ENCODE peak calls at places on chromosomes 1 and 21, in four cellular contexts. One of them, this sample, is unnamed. For H3K4me1, the result is how much of the 10 kb centered on the place peaks cover.

GRCh38 chr21:39362733-39363132 is 13.8 kb upstream of the HMGN1 start:
- DNase-seq in GM12878: no peak
- DNase-seq in HepG2: no peak
- DNase-seq in H1: no peak
- DNase-seq in this sample: no peak

GRCh38 chr21:40356644-40357043 is 489.4 kb downstream of the PCP4 start:
- DNase-seq in H1: no peak
- DNase-seq in GM12878: no peak
- DNase-seq in HepG2: no peak
- DNase-seq in this sample: no peak

GRCh38 chr1:206066479-206067171 is 13.7 kb downstream of the RHEX start:
- DNase-seq in HepG2: no peak
- DNase-seq in H1: no peak
- DNase-seq in GM12878: no peak
- DNase-seq in this sample: no peak

GRCh38 chr1:11653616-11654570 is at the start of gene FBXO2:
- DNase-seq in GM12878: no peak
- DNase-seq in H1: no peak
- DNase-seq in HepG2: no peak
- DNase-seq in this sample: peak

GRCh38 chr1:27957655-27958054 is 2.1 kb upstream of the XKR8 start:
- DNase-seq in HepG2: no peak
- DNase-seq in H1: no peak
- DNase-seq in GM12878: no peak
- DNase-seq in this sample: no peak

GRCh38 chr1:61253912-61254628 is 171.7 kb downstream of the NFIA start:
- DNase-seq in GM12878: no peak
- DNase-seq in HepG2: no peak
- DNase-seq in H1: no peak
- DNase-seq in this sample: no peak

GRCh38 chr1:15153184-15153841 is at the start of gene TMEM51:
- DNase-seq in HepG2: peak
- DNase-seq in H1: peak
- DNase-seq in GM12878: no peak
- DNase-seq in this sample: peak

GRCh38 chr1:237713886-237714285 is 176.8 kb downstream of the ZP4 start:
- DNase-seq in H1: no peak
- DNase-seq in GM12878: no peak
- DNase-seq in HepG2: no peak
- DNase-seq in this sample: no peak

GRCh38 chr1:56216173-56216572 is 363.2 kb downstream of the PLPP3 start:
- DNase-seq in H1: no peak
- DNase-seq in HepG2: no peak
- DNase-seq in GM12878: no peak
- DNase-seq in this sample: no peak

GRCh38 chr1:95179205-95180001 is 54.6 kb upstream of the RWDD3 start:
- DNase-seq in HepG2: no peak
- DNase-seq in GM12878: no peak
- DNase-seq in H1: no peak
- DNase-seq in this sample: peak

DNA sequence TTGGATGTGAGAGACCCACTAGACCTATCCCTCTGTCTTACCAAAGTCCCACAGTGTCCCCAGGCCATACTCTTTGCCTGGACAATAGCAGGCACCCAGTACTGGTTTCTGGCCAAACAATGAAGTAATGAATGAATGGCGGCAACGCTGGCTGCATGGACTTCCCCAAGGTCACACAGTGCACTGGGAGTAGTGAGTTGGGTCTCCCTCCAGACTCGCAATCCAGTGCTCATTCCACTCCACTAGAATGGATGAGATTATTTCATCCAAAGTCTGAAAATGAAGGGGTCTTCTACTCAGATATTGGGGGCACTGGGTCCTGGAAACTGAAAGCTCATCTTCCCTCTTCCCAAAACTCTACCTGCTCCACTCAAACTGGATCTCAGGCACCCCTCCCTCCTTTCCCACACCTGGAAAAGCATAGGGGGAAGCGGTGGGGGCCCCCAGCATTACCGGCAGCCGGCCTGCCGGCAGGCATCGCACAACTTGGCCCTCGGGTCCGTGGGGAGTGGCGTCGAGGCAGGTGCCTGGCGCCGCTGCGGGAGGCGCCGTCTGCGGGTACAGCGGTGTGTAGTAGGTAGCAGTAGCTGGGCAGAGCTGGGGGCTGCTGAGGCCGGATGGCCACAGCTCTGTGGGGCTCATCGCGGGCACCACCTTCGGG is 814 bp downstream of the E2F2 start:
- DNase-seq in GM12878: no peak
- DNase-seq in H1: no peak
- DNase-seq in HepG2: no peak
- DNase-seq in this sample: no peak
- TF ChIP-seq TCF12 in GM12878: no peak
- TF ChIP-seq TCF12 in H1: no peak
- TF ChIP-seq TCF12 in HepG2: no peak
- TF ChIP-seq TCF12 in this sample: no peak

GRCh38 chr21:32976791-32977190 is 48.9 kb upstream of the OLIG2 start:
- DNase-seq in GM12878: no peak
- DNase-seq in HepG2: no peak
- DNase-seq in H1: no peak
- DNase-seq in this sample: no peak
- H3K4me1 ChIP-seq in GM12878: under half
- H3K4me1 ChIP-seq in HepG2: under half
- H3K4me1 ChIP-seq in H1: under half
- H3K4me1 ChIP-seq in this sample: under half

GRCh38 chr1:229689915-229690314 is 63.9 kb downstream of the URB2 start:
- DNase-seq in H1: no peak
- DNase-seq in GM12878: no peak
- DNase-seq in HepG2: no peak
- DNase-seq in this sample: no peak

GRCh38 chr1:229693124-229693523 is 67.1 kb downstream of the URB2 start:
- DNase-seq in GM12878: no peak
- DNase-seq in HepG2: no peak
- DNase-seq in H1: no peak
- DNase-seq in this sample: no peak

GRCh38 chr1:229691362-229691761 is 65.3 kb downstream of the URB2 start:
- DNase-seq in HepG2: no peak
- DNase-seq in H1: no peak
- DNase-seq in GM12878: no peak
- DNase-seq in this sample: no peak

GRCh38 chr1:229689273-229689672 is 63.2 kb downstream of the URB2 start:
- DNase-seq in H1: no peak
- DNase-seq in GM12878: no peak
- DNase-seq in HepG2: no peak
- DNase-seq in this sample: no peak

DNA sequence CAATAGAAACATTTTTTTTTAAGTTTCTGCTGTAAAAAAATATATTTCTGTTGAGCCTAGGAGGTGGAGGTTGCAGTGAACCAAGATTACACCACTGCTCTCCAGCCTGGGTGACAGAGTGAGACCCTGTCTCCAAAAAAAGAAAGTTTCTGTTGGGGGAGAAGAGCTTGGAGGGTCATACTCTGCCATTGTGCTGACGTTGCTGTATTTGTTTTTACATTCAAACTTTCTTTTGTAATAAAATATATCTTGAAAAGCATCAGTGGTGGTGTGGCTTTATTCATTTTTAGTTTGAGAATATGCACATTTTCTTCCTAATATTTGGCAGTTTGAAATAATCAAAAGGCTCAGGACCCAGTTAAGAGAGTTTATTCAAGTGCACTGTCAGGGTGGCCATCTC is 64.6 kb downstream of the URB2 start:
- DNase-seq in H1: no peak
- DNase-seq in GM12878: no peak
- DNase-seq in HepG2: no peak
- DNase-seq in this sample: no peak
- TF ChIP-seq TCF12 in H1: no peak
- TF ChIP-seq TCF12 in GM12878: no peak
- TF ChIP-seq TCF12 in HepG2: no peak
- TF ChIP-seq TCF12 in this sample: no peak

GRCh38 chr1:65165269-65166002 is 17.4 kb downstream of the AK4 start:
- DNase-seq in HepG2: no peak
- DNase-seq in H1: no peak
- DNase-seq in GM12878: peak
- DNase-seq in this sample: no peak
- H3K4me1 ChIP-seq in HepG2: half or more
- H3K4me1 ChIP-seq in H1: under half
- H3K4me1 ChIP-seq in GM12878: under half
- H3K4me1 ChIP-seq in this sample: under half

DNA sequence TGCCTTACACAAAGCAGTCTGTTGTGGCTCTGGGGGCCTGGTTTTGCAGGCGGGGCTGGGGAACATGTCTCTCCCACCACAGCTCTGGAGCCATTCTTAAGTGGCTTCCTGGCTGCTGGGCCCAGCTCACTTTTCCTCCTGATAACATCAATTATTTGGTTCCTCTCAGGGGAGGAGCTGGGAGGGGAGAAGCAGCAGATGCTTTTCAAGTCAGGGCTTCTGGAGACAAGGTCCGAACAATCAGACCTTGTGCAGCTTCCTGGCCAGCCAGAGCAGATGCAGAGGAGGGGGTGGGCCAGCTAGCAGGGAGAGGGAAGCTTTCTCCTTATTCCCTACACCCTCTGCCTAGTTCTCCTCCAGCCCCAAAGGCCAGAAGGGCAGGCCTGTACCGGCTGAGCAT is 3.7 kb upstream of the PAQR6 start:
- DNase-seq in H1: no peak
- DNase-seq in HepG2: no peak
- DNase-seq in GM12878: no peak
- DNase-seq in this sample: peak
- TF ChIP-seq TCF12 in H1: no peak
- TF ChIP-seq TCF12 in HepG2: no peak
- TF ChIP-seq TCF12 in GM12878: no peak
- TF ChIP-seq TCF12 in this sample: peak

GRCh38 chr1:3399732-3400131 is 54.7 kb upstream of the ARHGEF16 start:
- DNase-seq in HepG2: no peak
- DNase-seq in GM12878: no peak
- DNase-seq in H1: no peak
- DNase-seq in this sample: no peak

GRCh38 chr1:3403011-3403345 is 51.5 kb upstream of the ARHGEF16 start:
- DNase-seq in H1: no peak
- DNase-seq in HepG2: no peak
- DNase-seq in GM12878: no peak
- DNase-seq in this sample: no peak

GRCh38 chr1:3402258-3403010 is 52.0 kb upstream of the ARHGEF16 start:
- DNase-seq in GM12878: no peak
- DNase-seq in HepG2: no peak
- DNase-seq in H1: no peak
- DNase-seq in this sample: no peak

GRCh38 chr1:3403388-3404179 is 50.9 kb upstream of the ARHGEF16 start:
- DNase-seq in HepG2: peak
- DNase-seq in H1: peak
- DNase-seq in GM12878: no peak
- DNase-seq in this sample: no peak

GRCh38 chr1:3401585-3402257 is 52.7 kb upstream of the ARHGEF16 start:
- DNase-seq in HepG2: no peak
- DNase-seq in GM12878: no peak
- DNase-seq in H1: no peak
- DNase-seq in this sample: no peak
- H3K4me1 ChIP-seq in HepG2: under half
- H3K4me1 ChIP-seq in GM12878: under half
- H3K4me1 ChIP-seq in H1: under half
- H3K4me1 ChIP-seq in this sample: under half

GRCh38 chr1:109404838-109405237 is 7.1 kb upstream of the SORT1 start:
- DNase-seq in HepG2: no peak
- DNase-seq in H1: no peak
- DNase-seq in GM12878: no peak
- DNase-seq in this sample: no peak
- TF ChIP-seq TCF12 in HepG2: no peak
- TF ChIP-seq TCF12 in H1: no peak
- TF ChIP-seq TCF12 in GM12878: no peak
- TF ChIP-seq TCF12 in this sample: no peak

DNA sequence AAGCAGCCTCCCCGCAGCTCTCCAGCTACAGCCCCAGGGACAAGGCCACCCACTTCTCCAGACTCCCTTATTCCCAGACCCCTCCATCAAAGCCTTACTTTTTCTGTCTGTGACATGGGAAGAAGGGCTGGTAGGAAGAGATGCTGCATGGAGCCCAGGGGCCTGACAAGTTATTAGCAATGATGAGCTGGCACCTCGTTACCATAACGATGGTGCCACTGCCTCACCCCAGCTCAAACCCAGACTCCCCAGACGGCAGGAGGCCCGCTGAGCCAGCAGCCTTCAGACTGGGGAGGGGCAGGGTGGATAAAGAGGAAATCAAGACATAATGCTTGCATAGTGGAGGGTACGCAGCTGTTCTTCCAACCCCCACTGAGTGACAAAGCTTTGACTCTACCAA is 3.3 kb downstream of the DLGAP3 start:
- DNase-seq in HepG2: no peak
- DNase-seq in GM12878: no peak
- DNase-seq in H1: no peak
- DNase-seq in this sample: no peak
- H3K4me1 ChIP-seq in HepG2: under half
- H3K4me1 ChIP-seq in GM12878: under half
- H3K4me1 ChIP-seq in H1: under half
- H3K4me1 ChIP-seq in this sample: under half

GRCh38 chr1:240803151-240803550 is 191.2 kb upstream of the GREM2 start:
- DNase-seq in H1: no peak
- DNase-seq in GM12878: no peak
- DNase-seq in HepG2: no peak
- DNase-seq in this sample: no peak
- TF ChIP-seq TCF12 in H1: no peak
- TF ChIP-seq TCF12 in GM12878: no peak
- TF ChIP-seq TCF12 in HepG2: no peak
- TF ChIP-seq TCF12 in this sample: peak

GRCh38 chr1:115531806-115532359 is 109.9 kb upstream of the VANGL1 start:
- DNase-seq in HepG2: no peak
- DNase-seq in H1: no peak
- DNase-seq in GM12878: no peak
- DNase-seq in this sample: no peak
- H3K4me1 ChIP-seq in HepG2: under half
- H3K4me1 ChIP-seq in H1: under half
- H3K4me1 ChIP-seq in GM12878: under half
- H3K4me1 ChIP-seq in this sample: under half